ENCODE peak calls at places on chromosomes 3 and 15, in eight cellular contexts. One of them, this sample, is unnamed.
A peak's percentile ranks its signal among the peaks of the same experiment; 100 is the strongest.

GRCh38 chr3:67678665-67679064 is 24.3 kb upstream of the SUCLG2 start:
- DNase-seq in SJSA1: no peak
- DNase-seq in AG04450: no peak
- DNase-seq in pancreas: no peak
- DNase-seq in kidney: no peak
- DNase-seq in OCI-LY7: peak; percentile 88
- DNase-seq in SJCRH30: no peak
- DNase-seq in CD4-positive, alpha-beta memory T cell: no peak
- DNase-seq in this sample: no peak

GRCh38 chr3:196499061-196499460 is 4.5 kb downstream of the RNF168 start:
- DNase-seq in CD4-positive, alpha-beta memory T cell: no peak
- DNase-seq in AG04450: no peak
- DNase-seq in OCI-LY7: no peak
- DNase-seq in pancreas: no peak
- DNase-seq in SJCRH30: no peak
- DNase-seq in SJSA1: no peak
- DNase-seq in kidney: no peak
- DNase-seq in this sample: no peak

GRCh38 chr3:112730210-112730609 is 89.3 kb upstream of the CCDC80 start:
- DNase-seq in kidney: no peak
- DNase-seq in AG04450: no peak
- DNase-seq in SJSA1: no peak
- DNase-seq in CD4-positive, alpha-beta memory T cell: no peak
- DNase-seq in pancreas: no peak
- DNase-seq in SJCRH30: no peak
- DNase-seq in OCI-LY7: no peak
- DNase-seq in this sample: no peak

GRCh38 chr3:172139528-172140276 is 100.3 kb downstream of the FNDC3B start:
- DNase-seq in pancreas: no peak
- DNase-seq in AG04450: no peak
- DNase-seq in SJCRH30: no peak
- DNase-seq in CD4-positive, alpha-beta memory T cell: no peak
- DNase-seq in OCI-LY7: no peak
- DNase-seq in kidney: no peak
- DNase-seq in SJSA1: no peak
- DNase-seq in this sample: no peak

GRCh38 chr3:52198643-52199608 is 966 bp downstream of the ALAS1 start:
- DNase-seq in kidney: no peak
- DNase-seq in CD4-positive, alpha-beta memory T cell: no peak
- DNase-seq in SJCRH30: peak; percentile 61
- DNase-seq in AG04450: no peak
- DNase-seq in OCI-LY7: peak; percentile 20
- DNase-seq in SJSA1: no peak
- DNase-seq in pancreas: peak; percentile 22
- DNase-seq in this sample: no peak

GRCh38 chr15:96293446-96293845 is 37.1 kb upstream of the NR2F2 start:
- DNase-seq in SJSA1: no peak
- DNase-seq in OCI-LY7: no peak
- DNase-seq in pancreas: no peak
- DNase-seq in AG04450: no peak
- DNase-seq in kidney: no peak
- DNase-seq in SJCRH30: no peak
- DNase-seq in CD4-positive, alpha-beta memory T cell: no peak
- DNase-seq in this sample: no peak

GRCh38 chr15:28123408-28124023 is 24.4 kb upstream of the OCA2 start:
- DNase-seq in SJCRH30: peak; percentile 79
- DNase-seq in SJSA1: peak; percentile 72
- DNase-seq in OCI-LY7: peak; percentile 60
- DNase-seq in CD4-positive, alpha-beta memory T cell: no peak
- DNase-seq in AG04450: peak; percentile 33
- DNase-seq in kidney: peak; percentile 85
- DNase-seq in pancreas: peak; percentile 89
- DNase-seq in this sample: no peak

GRCh38 chr15:62572797-62573196 is 407.7 kb upstream of the C2CD4B start:
- DNase-seq in SJSA1: no peak
- DNase-seq in AG04450: no peak
- DNase-seq in kidney: no peak
- DNase-seq in pancreas: no peak
- DNase-seq in OCI-LY7: no peak
- DNase-seq in CD4-positive, alpha-beta memory T cell: no peak
- DNase-seq in SJCRH30: no peak
- DNase-seq in this sample: no peak

GRCh38 chr15:63122002-63122893 is 587 bp downstream of the LACTB start:
- DNase-seq in kidney: peak; percentile 95
- DNase-seq in SJSA1: peak; percentile 87
- DNase-seq in AG04450: no peak
- DNase-seq in SJCRH30: peak; percentile 91
- DNase-seq in OCI-LY7: peak; percentile 64
- DNase-seq in CD4-positive, alpha-beta memory T cell: peak; percentile 87
- DNase-seq in pancreas: peak; percentile 90
- DNase-seq in this sample: peak; percentile 95

GRCh38 chr15:101013151-101013550 is 94.0 kb downstream of the LRRK1 start:
- DNase-seq in kidney: no peak
- DNase-seq in AG04450: no peak
- DNase-seq in pancreas: no peak
- DNase-seq in SJCRH30: no peak
- DNase-seq in OCI-LY7: no peak
- DNase-seq in SJSA1: peak; percentile 20
- DNase-seq in CD4-positive, alpha-beta memory T cell: no peak
- DNase-seq in this sample: peak; percentile 19

GRCh38 chr15:27846722-27847420 is 252.2 kb downstream of the OCA2 start:
- DNase-seq in SJCRH30: no peak
- DNase-seq in SJSA1: no peak
- DNase-seq in AG04450: no peak
- DNase-seq in pancreas: no peak
- DNase-seq in kidney: no peak
- DNase-seq in CD4-positive, alpha-beta memory T cell: no peak
- DNase-seq in OCI-LY7: no peak
- DNase-seq in this sample: no peak

DNA sequence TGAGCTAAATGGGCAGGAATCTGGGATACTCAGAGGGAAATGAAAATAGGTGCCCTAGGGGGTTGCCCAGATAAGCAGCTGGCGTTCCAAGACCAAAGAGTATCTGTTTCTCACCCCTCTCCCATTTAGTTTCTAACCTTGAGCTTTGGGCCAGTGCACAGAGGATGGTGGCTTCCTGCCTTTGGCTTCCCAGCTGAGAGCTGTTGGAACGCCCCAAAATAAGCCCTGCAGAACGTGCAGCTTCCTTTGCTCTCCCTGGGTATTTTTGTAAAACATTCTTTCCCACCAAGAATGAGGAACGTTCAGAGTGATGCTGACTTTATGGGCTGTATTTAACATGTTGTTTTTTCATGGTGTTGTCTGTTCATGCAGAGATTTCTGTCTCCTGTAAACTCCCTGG is 63.7 kb downstream of the LPP start:
- DNase-seq in pancreas: no peak
- DNase-seq in SJCRH30: no peak
- DNase-seq in AG04450: no peak
- DNase-seq in CD4-positive, alpha-beta memory T cell: no peak
- DNase-seq in OCI-LY7: peak; percentile 28
- DNase-seq in SJSA1: no peak
- DNase-seq in kidney: no peak
- DNase-seq in this sample: no peak
- H3K27ac ChIP-seq in pancreas: no peak overlapping the region
- H3K27ac ChIP-seq in SJCRH30: no peak overlapping the region
- H3K27ac ChIP-seq in AG04450: no peak overlapping the region
- H3K27ac ChIP-seq in CD4-positive, alpha-beta memory T cell: no peak overlapping the region
- H3K27ac ChIP-seq in OCI-LY7: peak overlapping the region; percentile 98
- H3K27ac ChIP-seq in SJSA1: no peak overlapping the region
- H3K27ac ChIP-seq in kidney: no peak overlapping the region
- H3K27ac ChIP-seq in this sample: peak overlapping the region; percentile 96

DNA sequence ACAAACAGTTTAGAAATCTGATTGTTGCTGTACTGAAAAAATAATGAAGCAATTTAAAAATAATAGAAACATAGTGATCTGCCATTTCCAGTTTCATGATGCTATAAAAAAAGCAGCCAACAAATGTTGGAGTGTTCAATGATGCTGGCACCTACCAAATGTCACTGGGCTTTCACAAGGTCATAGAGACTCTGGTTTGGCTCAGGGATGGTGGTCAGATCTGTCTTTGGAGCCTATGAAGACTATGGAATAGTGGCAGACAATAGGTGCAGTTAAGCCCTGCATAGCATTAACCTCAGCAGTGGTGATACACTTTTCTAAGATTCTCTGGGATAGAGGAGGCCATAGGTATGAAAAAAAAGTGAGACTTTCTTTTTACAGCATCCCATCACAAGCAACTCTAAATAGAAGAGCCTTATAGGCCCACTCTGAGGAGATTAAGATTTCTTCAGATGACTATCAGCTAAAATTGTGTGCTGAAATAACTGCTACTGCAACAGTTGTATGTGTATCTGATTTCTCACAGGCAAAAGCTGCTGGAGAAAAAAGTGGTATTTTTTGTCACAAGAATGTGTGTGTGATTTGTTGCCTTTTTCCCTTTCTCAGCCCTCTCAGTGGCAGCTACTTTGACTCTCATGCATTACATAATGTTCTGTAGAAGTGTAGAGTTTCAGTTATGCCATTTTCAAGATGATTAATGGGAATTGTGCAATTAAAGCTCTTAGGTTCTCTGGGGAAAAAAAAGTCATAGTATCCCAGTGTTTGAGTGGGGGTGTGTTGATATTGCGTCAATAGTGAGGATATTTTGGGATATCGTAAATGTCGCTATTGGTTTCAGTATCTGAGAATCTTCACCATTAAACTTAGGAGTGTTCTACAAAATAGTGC is 137.4 kb downstream of the MBNL1 start:
- DNase-seq in CD4-positive, alpha-beta memory T cell: no peak
- DNase-seq in kidney: no peak
- DNase-seq in AG04450: peak; percentile 59
- DNase-seq in OCI-LY7: no peak
- DNase-seq in SJSA1: no peak
- DNase-seq in SJCRH30: no peak
- DNase-seq in pancreas: no peak
- DNase-seq in this sample: no peak
- H3K27ac ChIP-seq in CD4-positive, alpha-beta memory T cell: no peak overlapping the region
- H3K27ac ChIP-seq in kidney: peak overlapping the region; percentile 67
- H3K27ac ChIP-seq in AG04450: no peak overlapping the region
- H3K27ac ChIP-seq in OCI-LY7: no peak overlapping the region
- H3K27ac ChIP-seq in SJSA1: no peak overlapping the region
- H3K27ac ChIP-seq in SJCRH30: no peak overlapping the region
- H3K27ac ChIP-seq in pancreas: peak overlapping the region; percentile 53
- H3K27ac ChIP-seq in this sample: peak overlapping the region; percentile 82

GRCh38 chr3:122987231-122987630 is 40.3 kb downstream of the SEMA5B start:
- DNase-seq in CD4-positive, alpha-beta memory T cell: no peak
- DNase-seq in SJSA1: no peak
- DNase-seq in pancreas: no peak
- DNase-seq in SJCRH30: no peak
- DNase-seq in OCI-LY7: no peak
- DNase-seq in AG04450: no peak
- DNase-seq in kidney: no peak
- DNase-seq in this sample: no peak
- H3K27ac ChIP-seq in CD4-positive, alpha-beta memory T cell: no peak overlapping the region
- H3K27ac ChIP-seq in SJSA1: no peak overlapping the region
- H3K27ac ChIP-seq in pancreas: no peak overlapping the region
- H3K27ac ChIP-seq in SJCRH30: no peak overlapping the region
- H3K27ac ChIP-seq in OCI-LY7: no peak overlapping the region
- H3K27ac ChIP-seq in AG04450: no peak overlapping the region
- H3K27ac ChIP-seq in kidney: no peak overlapping the region
- H3K27ac ChIP-seq in this sample: no peak overlapping the region

DNA sequence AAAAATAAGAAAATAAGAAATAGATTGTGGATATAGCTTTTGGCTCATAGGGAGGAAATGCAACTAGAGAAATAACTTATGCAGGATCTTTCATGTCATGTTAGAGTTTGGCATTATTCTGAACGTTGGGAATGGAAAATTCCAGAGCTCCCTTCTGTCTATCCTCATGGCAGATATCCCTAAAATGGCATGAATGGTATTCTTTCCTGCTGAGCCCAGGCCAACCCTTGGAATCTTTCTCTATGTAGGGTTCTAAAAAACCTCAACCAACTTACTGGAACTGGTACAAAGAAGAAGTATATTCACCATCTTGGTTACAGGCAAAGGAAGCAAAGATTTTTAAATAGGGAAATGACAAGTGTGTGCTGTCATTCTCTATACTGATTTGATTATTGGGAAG is 212.5 kb downstream of the CHST2 start:
- DNase-seq in CD4-positive, alpha-beta memory T cell: no peak
- DNase-seq in pancreas: no peak
- DNase-seq in OCI-LY7: no peak
- DNase-seq in SJCRH30: no peak
- DNase-seq in kidney: no peak
- DNase-seq in SJSA1: no peak
- DNase-seq in AG04450: no peak
- DNase-seq in this sample: no peak
- H3K27ac ChIP-seq in CD4-positive, alpha-beta memory T cell: no peak overlapping the region
- H3K27ac ChIP-seq in pancreas: no peak overlapping the region
- H3K27ac ChIP-seq in OCI-LY7: no peak overlapping the region
- H3K27ac ChIP-seq in SJCRH30: no peak overlapping the region
- H3K27ac ChIP-seq in kidney: no peak overlapping the region
- H3K27ac ChIP-seq in SJSA1: no peak overlapping the region
- H3K27ac ChIP-seq in AG04450: no peak overlapping the region
- H3K27ac ChIP-seq in this sample: no peak overlapping the region

This sample was measured in coronary artery.